ENCODE peak calls at places on chromosomes 3 and 15, in nine cellular contexts. N is activated CD4-positive, alpha-beta T cell treated with anti-CD3 and anti-CD28 coated beads, Interleukin-2, amount 50 U/mL, for 24 hours; Z is RWPE1; C is effector memory CD4-positive, alpha-beta T cell; O is CD8-positive, alpha-beta T cell; D is NCI-H446; K is KBM-7; J is coronary artery; Y is GM03348. F is an unnamed sample.

GRCh38 chr3:98188553-98188952 is 22.1 kb downstream of the OR5H15 start:
- DNase-seq in N (no peak), Z (peak; percentile 9), C (no peak), O (no peak), D (peak; percentile 22), K (peak; percentile 74), J (no peak), Y (peak; percentile 3), F (no peak)

GRCh38 chr15:63708141-63708772 is 111.1 kb downstream of the FBXL22 start:
- DNase-seq in N (no peak), Z (no peak), C (peak; percentile 8), O (no peak), D (no peak), K (peak; percentile 46), J (no peak), Y (peak; percentile 21), F (peak; percentile 19)

GRCh38 chr15:52559022-52559421 is 9.8 kb downstream of the ARPP19 start:
- DNase-seq in N (no peak), Z (no peak), C (no peak), O (no peak), D (no peak), K (no peak), J (no peak), Y (no peak), F (no peak)

GRCh38 chr15:67195305-67195704 is 59.2 kb downstream of the AAGAB start:
- DNase-seq in N (no peak), Z (no peak), C (no peak), O (no peak), D (no peak), K (no peak), J (no peak), Y (no peak), F (no peak)

GRCh38 chr3:106206165-106206564 is 337.4 kb upstream of the CBLB start:
- DNase-seq in N (no peak), Z (no peak), C (no peak), O (no peak), D (no peak), K (peak; percentile 94), J (no peak), Y (peak; percentile 45), F (peak; percentile 65)

GRCh38 chr15:78663703-78664102 is 22.7 kb upstream of the CHRNB4 start:
- DNase-seq in N (no peak), Z (no peak), C (no peak), O (no peak), D (no peak), K (peak; percentile 65), J (no peak), Y (no peak), F (no peak)

GRCh38 chr3:172087827-172088580 is 48.6 kb downstream of the FNDC3B start:
- DNase-seq in N (no peak), Z (peak; percentile 21), C (no peak), O (no peak), D (no peak), K (no peak), J (no peak), Y (no peak), F (peak; percentile 19)

GRCh38 chr3:129597792-129598381 is 8.6 kb downstream of the PLXND1 start:
- DNase-seq in N (no peak), Z (no peak), C (no peak), O (no peak), D (peak; percentile 16), K (no peak), J (no peak), Y (peak; percentile 43), F (no peak)

GRCh38 chr3:183591881-183592521 is 36.5 kb upstream of the KLHL6 start:
- DNase-seq in N (no peak), Z (no peak), C (no peak), O (no peak), D (no peak), K (peak; percentile 37), J (no peak), Y (peak; percentile 29), F (no peak)

GRCh38 chr3:63807901-63808589 is 11.1 kb upstream of the C3orf49 start:
- DNase-seq in N (no peak), Z (no peak), C (no peak), O (no peak), D (no peak), K (no peak), J (no peak), Y (no peak), F (peak; percentile 8)

GRCh38 chr3:188404124-188404523 is 250.2 kb downstream of the LPP start:
- DNase-seq in N (no peak), Z (no peak), C (no peak), O (no peak), D (no peak), K (no peak), J (no peak), Y (no peak), F (no peak)

GRCh38 chr3:109137766-109138165 is 1.2 kb downstream of the C3orf85 start:
- DNase-seq in N (no peak), Z (no peak), C (no peak), O (no peak), D (no peak), K (no peak), J (no peak), Y (no peak), F (no peak)

GRCh38 chr15:42490246-42490742 is 647 bp downstream of the ZNF106 start:
- DNase-seq in N (peak; percentile 13), Z (peak; percentile 26), C (no peak), O (no peak), D (no peak), K (peak; percentile 52), J (no peak), Y (peak; percentile 23), F (no peak)

GRCh38 chr3:126259411-126260391 is 79.3 kb upstream of the ALDH1L1 start:
- DNase-seq in N (no peak), Z (no peak), C (no peak), O (no peak), D (peak; percentile 14), K (peak; percentile 24), J (peak; percentile 84), Y (peak; percentile 73), F (no peak)

GRCh38 chr3:155153242-155154186 is 73.4 kb downstream of the MME start:
- DNase-seq in N (no peak), Z (no peak), C (no peak), O (no peak), D (no peak), K (no peak), J (no peak), Y (no peak), F (no peak)